ENCODE peak calls at places on chromosomes 3 and 15, in seven cellular contexts. One of them, this sample, is unnamed.
A peak's percentile ranks its signal among the peaks of the same experiment; 100 is the strongest.

GRCh38 chr15:35256555-35256954 is 171.5 kb upstream of the NANOGP8 start:
- DNase-seq in left lung: no peak
- DNase-seq in fibroblast of lung: peak; percentile 52
- DNase-seq in pancreas: no peak
- DNase-seq in HCT116: no peak
- DNase-seq in stomach: no peak
- DNase-seq in kidney: no peak
- DNase-seq in this sample: no peak

GRCh38 chr15:31390777-31391486 is 64.3 kb downstream of the KLF13 start:
- DNase-seq in stomach: no peak
- DNase-seq in pancreas: no peak
- DNase-seq in kidney: peak; percentile 75
- DNase-seq in left lung: peak; percentile 67
- DNase-seq in HCT116: no peak
- DNase-seq in fibroblast of lung: no peak
- DNase-seq in this sample: no peak

GRCh38 chr15:91793771-91794170 is 59.7 kb upstream of the SLCO3A1 start:
- DNase-seq in kidney: no peak
- DNase-seq in left lung: no peak
- DNase-seq in fibroblast of lung: no peak
- DNase-seq in HCT116: no peak
- DNase-seq in pancreas: no peak
- DNase-seq in stomach: no peak
- DNase-seq in this sample: no peak

GRCh38 chr15:99305761-99306505 is 54.7 kb downstream of the LRRC28 start:
- DNase-seq in pancreas: peak; percentile 53
- DNase-seq in left lung: no peak
- DNase-seq in fibroblast of lung: peak; percentile 92
- DNase-seq in stomach: peak; percentile 56
- DNase-seq in HCT116: no peak
- DNase-seq in kidney: peak; percentile 79
- DNase-seq in this sample: peak; percentile 78

GRCh38 chr15:57356636-57357035 is 19.7 kb upstream of the CGNL1 start:
- DNase-seq in HCT116: no peak
- DNase-seq in left lung: no peak
- DNase-seq in fibroblast of lung: no peak
- DNase-seq in pancreas: no peak
- DNase-seq in kidney: no peak
- DNase-seq in stomach: no peak
- DNase-seq in this sample: no peak

GRCh38 chr3:4029135-4029534 is 229.9 kb downstream of the LRRN1 start:
- DNase-seq in left lung: no peak
- DNase-seq in fibroblast of lung: no peak
- DNase-seq in pancreas: no peak
- DNase-seq in HCT116: no peak
- DNase-seq in stomach: no peak
- DNase-seq in kidney: no peak
- DNase-seq in this sample: no peak

GRCh38 chr3:174949523-174949922 is 90.4 kb downstream of the NAALADL2 start:
- DNase-seq in pancreas: no peak
- DNase-seq in stomach: no peak
- DNase-seq in left lung: no peak
- DNase-seq in kidney: no peak
- DNase-seq in HCT116: no peak
- DNase-seq in fibroblast of lung: peak; percentile 99
- DNase-seq in this sample: peak; percentile 77

GRCh38 chr3:67790043-67790442 is 135.6 kb upstream of the SUCLG2 start:
- DNase-seq in pancreas: no peak
- DNase-seq in kidney: no peak
- DNase-seq in left lung: no peak
- DNase-seq in stomach: peak; percentile 52
- DNase-seq in fibroblast of lung: peak; percentile 63
- DNase-seq in HCT116: peak; percentile 23
- DNase-seq in this sample: peak; percentile 10

GRCh38 chr3:18827664-18828063 is 320.6 kb upstream of the KCNH8 start:
- DNase-seq in pancreas: no peak
- DNase-seq in kidney: no peak
- DNase-seq in left lung: no peak
- DNase-seq in stomach: no peak
- DNase-seq in HCT116: no peak
- DNase-seq in fibroblast of lung: no peak
- DNase-seq in this sample: no peak

GRCh38 chr15:40957041-40957555 is 3.8 kb downstream of the CHAC1 start:
- DNase-seq in left lung: no peak
- DNase-seq in kidney: peak; percentile 39
- DNase-seq in stomach: no peak
- DNase-seq in pancreas: no peak
- DNase-seq in fibroblast of lung: no peak
- DNase-seq in HCT116: no peak
- DNase-seq in this sample: no peak
- H3K27ac ChIP-seq in left lung: no peak overlapping the region
- H3K27ac ChIP-seq in kidney: no peak overlapping the region
- H3K27ac ChIP-seq in stomach: peak overlapping the region; percentile 62
- H3K27ac ChIP-seq in pancreas: no peak overlapping the region
- H3K27ac ChIP-seq in fibroblast of lung: no peak overlapping the region
- H3K27ac ChIP-seq in HCT116: no peak overlapping the region
- H3K27ac ChIP-seq in this sample: peak overlapping the region; percentile 31

GRCh38 chr15:62164500-62165028 is 521 bp downstream of the C2CD4B start:
- DNase-seq in stomach: no peak
- DNase-seq in left lung: peak; percentile 83
- DNase-seq in fibroblast of lung: no peak
- DNase-seq in kidney: peak; percentile 81
- DNase-seq in HCT116: no peak
- DNase-seq in pancreas: peak; percentile 71
- DNase-seq in this sample: no peak

GRCh38 chr15:62163847-62164499 is 1.1 kb downstream of the C2CD4B start:
- DNase-seq in stomach: peak; percentile 37
- DNase-seq in pancreas: peak; percentile 66
- DNase-seq in HCT116: no peak
- DNase-seq in kidney: peak; percentile 75
- DNase-seq in fibroblast of lung: no peak
- DNase-seq in left lung: peak; percentile 81
- DNase-seq in this sample: no peak

GRCh38 chr15:62165793-62166380 is 802 bp upstream of the C2CD4B start:
- DNase-seq in kidney: no peak
- DNase-seq in pancreas: no peak
- DNase-seq in stomach: no peak
- DNase-seq in left lung: no peak
- DNase-seq in HCT116: no peak
- DNase-seq in fibroblast of lung: no peak
- DNase-seq in this sample: no peak

GRCh38 chr15:62165029-62165792 is at the start of gene C2CD4B:
- DNase-seq in fibroblast of lung: no peak
- DNase-seq in stomach: peak; percentile 93
- DNase-seq in left lung: peak; percentile 86
- DNase-seq in pancreas: peak; percentile 96
- DNase-seq in HCT116: no peak
- DNase-seq in kidney: peak; percentile 91
- DNase-seq in this sample: no peak

DNA sequence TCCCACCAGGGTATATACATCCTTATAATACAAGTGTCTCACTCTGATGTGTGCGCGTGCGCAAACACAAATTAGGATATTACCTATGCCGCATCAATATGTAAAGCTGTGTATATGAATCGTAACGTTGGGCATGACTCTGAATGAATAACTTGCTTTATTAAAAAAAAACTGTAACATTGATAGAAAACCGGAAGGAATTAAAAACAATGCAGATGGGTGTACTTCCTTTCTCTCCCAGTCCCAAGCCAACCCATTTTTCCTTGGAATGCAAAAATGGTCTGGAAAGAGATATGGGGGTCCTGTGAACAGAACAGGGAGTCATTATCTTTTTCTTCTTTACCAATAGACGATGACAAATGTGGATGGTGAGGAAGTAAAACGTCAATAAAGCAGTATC is 1.7 kb downstream of the C2CD4B start:
- DNase-seq in HCT116: no peak
- DNase-seq in kidney: no peak
- DNase-seq in fibroblast of lung: no peak
- DNase-seq in stomach: no peak
- DNase-seq in left lung: no peak
- DNase-seq in pancreas: no peak
- DNase-seq in this sample: no peak
- H3K4me3 ChIP-seq in HCT116: no peak overlapping the region
- H3K4me3 ChIP-seq in kidney: peak overlapping the region; percentile 0
- H3K4me3 ChIP-seq in fibroblast of lung: no peak overlapping the region
- H3K4me3 ChIP-seq in stomach: peak overlapping the region; percentile 60
- H3K4me3 ChIP-seq in left lung: peak overlapping the region; percentile 7
- H3K4me3 ChIP-seq in pancreas: peak overlapping the region; percentile 38
- H3K4me3 ChIP-seq in this sample: no peak overlapping the region

GRCh38 chr15:52185151-52185561 is 6.0 kb downstream of the GNB5 start:
- DNase-seq in fibroblast of lung: no peak
- DNase-seq in stomach: peak; percentile 38
- DNase-seq in pancreas: peak; percentile 59
- DNase-seq in left lung: no peak
- DNase-seq in kidney: no peak
- DNase-seq in HCT116: no peak
- DNase-seq in this sample: no peak
- H3K27ac ChIP-seq in fibroblast of lung: no peak overlapping the region
- H3K27ac ChIP-seq in stomach: no peak overlapping the region
- H3K27ac ChIP-seq in pancreas: peak overlapping the region; percentile 47
- H3K27ac ChIP-seq in left lung: no peak overlapping the region
- H3K27ac ChIP-seq in kidney: no peak overlapping the region
- H3K27ac ChIP-seq in HCT116: no peak overlapping the region
- H3K27ac ChIP-seq in this sample: no peak overlapping the region

DNA sequence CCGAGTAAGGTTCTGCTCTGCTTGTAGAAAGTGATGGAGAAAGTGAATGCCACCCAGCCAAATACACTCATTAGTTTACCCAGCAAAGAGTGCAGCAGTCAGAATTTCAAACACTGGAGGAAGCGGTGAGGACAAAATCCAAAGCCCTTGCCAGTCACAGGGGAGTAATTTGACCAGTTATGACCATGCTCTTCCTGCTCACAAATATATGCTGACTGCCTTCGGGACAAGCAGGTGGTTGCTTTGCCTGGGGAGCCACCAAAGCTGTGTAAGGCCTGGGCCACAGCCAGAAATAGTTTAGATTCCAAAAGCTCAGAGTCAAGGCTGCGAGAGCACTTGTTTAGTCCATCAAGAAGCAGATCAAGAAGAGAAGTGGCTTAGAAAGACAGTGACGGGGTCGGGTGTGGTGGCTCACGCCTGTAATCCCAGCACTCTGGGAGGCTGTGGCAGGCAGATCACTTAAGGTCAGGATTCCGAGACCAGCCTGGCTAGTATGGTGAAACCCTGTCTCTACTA is 51.0 kb upstream of the ATP13A3 start:
- DNase-seq in fibroblast of lung: peak; percentile 55
- DNase-seq in kidney: no peak
- DNase-seq in pancreas: peak; percentile 43
- DNase-seq in left lung: no peak
- DNase-seq in HCT116: no peak
- DNase-seq in stomach: peak; percentile 61
- DNase-seq in this sample: no peak
- H3K4me3 ChIP-seq in fibroblast of lung: no peak overlapping the region
- H3K4me3 ChIP-seq in kidney: peak overlapping the region; percentile 33
- H3K4me3 ChIP-seq in pancreas: no peak overlapping the region
- H3K4me3 ChIP-seq in left lung: no peak overlapping the region
- H3K4me3 ChIP-seq in HCT116: no peak overlapping the region
- H3K4me3 ChIP-seq in stomach: no peak overlapping the region
- H3K4me3 ChIP-seq in this sample: no peak overlapping the region

DNA sequence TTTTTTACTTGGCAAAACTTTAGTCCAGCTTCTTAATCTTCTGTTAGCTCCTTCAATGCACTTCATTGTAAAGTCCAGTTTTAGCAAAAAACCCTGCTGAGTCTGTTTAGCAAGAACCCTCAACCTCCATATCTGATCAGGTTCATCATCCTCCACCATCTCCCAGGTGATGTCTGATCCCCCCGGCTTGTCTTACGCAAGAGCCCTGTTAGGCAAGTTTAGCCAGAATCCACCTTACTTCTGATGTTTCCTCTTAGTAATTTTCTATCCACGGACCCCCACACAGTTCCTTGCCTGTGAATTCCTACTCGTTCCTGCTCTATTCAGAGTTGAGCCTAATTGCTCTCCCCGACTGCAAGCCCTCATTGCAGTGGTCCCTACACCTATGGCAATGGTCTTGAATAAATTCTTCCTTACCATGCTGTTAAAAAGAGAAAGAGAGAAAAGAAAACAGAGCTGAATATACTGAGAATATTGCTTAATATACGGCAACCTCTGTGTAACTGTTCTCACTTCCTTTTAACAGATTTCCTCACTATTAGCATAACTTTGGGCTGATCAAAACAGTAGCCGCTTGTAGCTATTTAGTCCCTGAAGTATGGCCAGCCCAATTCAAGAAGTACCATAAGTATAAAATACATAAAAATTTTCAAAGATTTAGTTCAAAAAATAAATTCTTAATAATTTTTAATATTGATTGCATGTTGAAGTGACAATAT is 78.7 kb upstream of the MME start:
- DNase-seq in pancreas: no peak
- DNase-seq in left lung: no peak
- DNase-seq in fibroblast of lung: no peak
- DNase-seq in HCT116: no peak
- DNase-seq in kidney: no peak
- DNase-seq in stomach: no peak
- DNase-seq in this sample: no peak
- H3K27ac ChIP-seq in pancreas: no peak overlapping the region
- H3K27ac ChIP-seq in left lung: peak overlapping the region; percentile 83
- H3K27ac ChIP-seq in fibroblast of lung: no peak overlapping the region
- H3K27ac ChIP-seq in HCT116: no peak overlapping the region
- H3K27ac ChIP-seq in kidney: no peak overlapping the region
- H3K27ac ChIP-seq in stomach: no peak overlapping the region
- H3K27ac ChIP-seq in this sample: no peak overlapping the region

DNA sequence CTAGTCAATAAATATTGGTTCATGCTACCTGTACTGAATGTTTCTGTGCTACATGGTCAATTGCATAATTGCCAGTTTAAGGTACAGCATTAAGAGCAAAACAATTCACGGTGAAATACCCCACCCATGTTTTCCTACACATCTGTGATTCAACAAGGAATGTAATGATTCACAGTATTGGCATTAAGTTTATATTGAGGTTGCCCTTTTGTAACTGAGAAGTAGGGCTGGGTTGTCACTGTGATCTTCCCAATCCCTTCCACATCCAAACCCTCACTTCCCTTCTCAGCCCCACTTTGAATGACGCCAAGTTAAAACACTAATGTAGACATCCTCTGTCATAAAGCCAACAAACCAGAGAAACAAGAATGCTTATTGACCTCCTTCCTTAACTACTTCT is 112.0 kb upstream of the TJP1 start:
- DNase-seq in stomach: no peak
- DNase-seq in left lung: no peak
- DNase-seq in pancreas: no peak
- DNase-seq in kidney: no peak
- DNase-seq in HCT116: no peak
- DNase-seq in fibroblast of lung: peak; percentile 87
- DNase-seq in this sample: no peak
- H3K4me3 ChIP-seq in stomach: no peak overlapping the region
- H3K4me3 ChIP-seq in left lung: no peak overlapping the region
- H3K4me3 ChIP-seq in pancreas: no peak overlapping the region
- H3K4me3 ChIP-seq in kidney: no peak overlapping the region
- H3K4me3 ChIP-seq in HCT116: peak overlapping the region; percentile 25
- H3K4me3 ChIP-seq in fibroblast of lung: no peak overlapping the region
- H3K4me3 ChIP-seq in this sample: no peak overlapping the region

This sample was measured in AG04450.